ENCODE peak calls at places on chromosome 22, in six cellular contexts. K is stimulated activated CD4-positive, alpha-beta T cell treated with anti-CD3 and anti-CD28 coated beads, Interleukin-1b, Interleukin-23, amount 100 ng/mL, for 48 hours; T is NAMALWA; X is hippocampal formation; B is naive thymus-derived CD4-positive, alpha-beta T cell; E is HFF-Myc. W is an unnamed sample.

GRCh38 chr22:20497426-20497825 is 1.8 kb upstream of the KLHL22 start:
- DNase-seq in E (no peak), B (no peak), T (no peak), X (no peak), K (no peak), W (no peak)

GRCh38 chr22:34800265-34800664 is 265.7 kb upstream of the ISX start:
- DNase-seq in X (no peak), K (no peak), B (no peak), T (no peak), E (no peak), W (no peak)

GRCh38 chr22:48957311-48957986 is 870.2 kb downstream of the BRD1 start:
- DNase-seq in T (no peak), E (no peak), X (no peak), B (no peak), K (no peak), W (no peak)

GRCh38 chr22:25346859-25347751 is 127.7 kb downstream of the CRYBB2 start:
- DNase-seq in X (no peak), E (no peak), K (no peak), B (no peak), T (no peak), W (no peak)

GRCh38 chr22:23289851-23290724 is 109.8 kb downstream of the BCR start:
- DNase-seq in B (peak), T (peak), K (peak), X (no peak), E (peak), W (peak)

GRCh38 chr22:28939932-28940331 is 56.6 kb downstream of the ZNRF3 start:
- DNase-seq in T (no peak), E (no peak), X (no peak), B (no peak), K (no peak), W (no peak)

GRCh38 chr22:37241351-37242142 is 2.5 kb downstream of the RAC2 start:
- DNase-seq in T (no peak), K (peak), B (no peak), E (no peak), X (no peak), W (no peak)

GRCh38 chr22:41928416-41929157 is 2.0 kb upstream of the TNFRSF13C start:
- DNase-seq in T (no peak), X (no peak), B (no peak), E (no peak), K (no peak), W (no peak)

GRCh38 chr22:27213766-27214581 is 556.6 kb downstream of the MIAT start:
- DNase-seq in E (no peak), B (no peak), X (no peak), T (no peak), K (no peak), W (no peak)

GRCh38 chr22:36461665-36462474 is 19.6 kb downstream of the TXN2 start:
- DNase-seq in X (no peak), B (no peak), K (no peak), T (no peak), E (no peak), W (no peak)

GRCh38 chr22:46815559-46815895 is 53.1 kb downstream of the TBC1D22A start:
- DNase-seq in K (no peak), B (no peak), X (no peak), E (no peak), T (no peak), W (no peak)

GRCh38 chr22:46557736-46558480 is 20.5 kb upstream of the CELSR1 start:
- DNase-seq in X (no peak), E (no peak), B (no peak), T (no peak), K (no peak), W (no peak)

GRCh38 chr22:49008682-49009235 is 818.9 kb downstream of the BRD1 start:
- DNase-seq in E (no peak), X (no peak), T (no peak), B (no peak), K (no peak), W (no peak)

GRCh38 chr22:44871782-44872181 is 119.4 kb downstream of the ARHGAP8 start:
- DNase-seq in X (no peak), T (no peak), K (no peak), B (no peak), E (no peak), W (no peak)

GRCh38 chr22:20302438-20303228 is 17.2 kb downstream of the DGCR6L start:
- DNase-seq in K (no peak), X (no peak), B (no peak), T (no peak), E (no peak), W (no peak)

GRCh38 chr22:33896801-33897620 is 23.3 kb downstream of the LARGE1 start:
- DNase-seq in X (no peak), T (peak), B (no peak), E (no peak), K (no peak), W (no peak)

GRCh38 chr22:37455896-37456295 is 28.6 kb upstream of the ELFN2 start:
- DNase-seq in X (no peak), E (no peak), T (no peak), B (no peak), K (no peak), W (no peak)

GRCh38 chr22:26066534-26066933 is 102.7 kb upstream of the SEZ6L start:
- DNase-seq in X (peak), K (no peak), T (no peak), E (no peak), B (no peak), W (no peak)

GRCh38 chr22:31695423-31695822 is 33.4 kb upstream of the PISD start:
- DNase-seq in E (no peak), B (no peak), X (no peak), K (no peak), T (no peak), W (no peak)